ENCODE peak calls at places on chromosomes 4 and X, in ten cellular contexts. A is fibroblast of mammary gland, P is pancreas, F is HCT116, Y is mammary epithelial cell, T is cardiac muscle cell, L is GM06990, Q is heart right ventricle, U is HL-60, X is neural progenitor cell. S is an unnamed sample.

GRCh38 chr4:43224591-43224990 is 332.1 kb downstream of the GRXCR1 start:
- DNase-seq in A (peak), P (no peak), F (no peak), Y (no peak), T (peak), L (no peak), Q (no peak), U (peak), X (no peak), S (no peak)

GRCh38 chrX:110759785-110760184 is 35.8 kb downstream of the CHRDL1 start:
- DNase-seq in A (peak), P (no peak), F (no peak), Y (peak), T (no peak), L (no peak), Q (no peak), U (no peak), X (no peak), S (no peak)

GRCh38 chrX:120380699-120381098 is 18.8 kb downstream of the ATP1B4 start:
- DNase-seq in A (peak), P (no peak), F (peak), Y (peak), T (no peak), L (no peak), Q (no peak), U (peak), X (peak), S (no peak)

GRCh38 chrX:24169211-24169610 is 19.7 kb downstream of the ZFX start:
- DNase-seq in A (peak), P (no peak), F (no peak), Y (no peak), T (no peak), L (no peak), Q (no peak), U (peak), X (no peak), S (no peak)

GRCh38 chr4:139860435-139861024 is 194.9 kb downstream of the MGST2 start:
- DNase-seq in A (no peak), P (no peak), F (no peak), Y (no peak), T (no peak), L (peak), Q (no peak), U (no peak), X (no peak), S (no peak)

GRCh38 chrX:56765816-56766553 is 36.9 kb downstream of the NBDY start:
- DNase-seq in A (peak), P (no peak), F (no peak), Y (no peak), T (peak), L (no peak), Q (no peak), U (peak), X (no peak), S (no peak)

GRCh38 chr4:39410415-39410814 is 3.7 kb downstream of the KLB start:
- DNase-seq in A (peak), P (no peak), F (no peak), Y (no peak), T (peak), L (no peak), Q (no peak), U (no peak), X (no peak), S (no peak)

GRCh38 chr4:184695178-184695896 is 38.6 kb downstream of the CENPU start:
- DNase-seq in A (no peak), P (no peak), F (no peak), Y (peak), T (peak), L (no peak), Q (no peak), U (no peak), X (no peak), S (no peak)

GRCh38 chr4:108010167-108010566 is 20.5 kb downstream of the HADH start:
- DNase-seq in A (peak), P (no peak), F (no peak), Y (no peak), T (no peak), L (no peak), Q (no peak), U (no peak), X (no peak), S (no peak)

GRCh38 chrX:114626323-114626722 is 42.4 kb downstream of the HTR2C start:
- DNase-seq in A (peak), P (no peak), F (no peak), Y (peak), T (peak), L (no peak), Q (no peak), U (no peak), X (peak), S (no peak)

GRCh38 chrX:130118941-130119640 is 8.8 kb upstream of the ELF4 start:
- DNase-seq in A (peak), P (no peak), F (no peak), Y (peak), T (peak), L (no peak), Q (no peak), U (no peak), X (no peak), S (no peak)

GRCh38 chr4:75135068-75135825 is 202.3 kb downstream of the PARM1 start:
- DNase-seq in A (no peak), P (no peak), F (no peak), Y (no peak), T (no peak), L (peak), Q (no peak), U (no peak), X (no peak), S (no peak)

GRCh38 chr4:159045321-159045720 is 57.6 kb upstream of the RAPGEF2 start:
- DNase-seq in A (no peak), P (no peak), F (no peak), Y (no peak), T (no peak), L (no peak), Q (no peak), U (no peak), X (peak), S (no peak)

GRCh38 chr4:69878250-69878649 is 18.3 kb upstream of the SULT1E1 start:
- DNase-seq in A (no peak), P (no peak), F (no peak), Y (no peak), T (peak), L (no peak), Q (no peak), U (no peak), X (no peak), S (no peak)

GRCh38 chrX:100928660-100929613 is at the start of gene XKRX:
- DNase-seq in A (peak), P (peak), F (peak), Y (peak), T (peak), L (peak), Q (peak), U (no peak), X (peak), S (no peak)

GRCh38 chr4:75831856-75832405 is 70.3 kb downstream of the PPEF2 start:
- DNase-seq in A (no peak), P (no peak), F (no peak), Y (no peak), T (no peak), L (no peak), Q (no peak), U (peak), X (peak), S (no peak)

GRCh38 chrX:19758536-19758935 is 128.9 kb downstream of the SH3KBP1 start:
- DNase-seq in A (no peak), P (no peak), F (no peak), Y (no peak), T (no peak), L (peak), Q (no peak), U (peak), X (no peak), S (no peak)

GRCh38 chr4:158193171-158193749 is 17.0 kb upstream of the TMEM144 start:
- DNase-seq in A (peak), P (no peak), F (peak), Y (no peak), T (peak), L (no peak), Q (no peak), U (no peak), X (peak), S (no peak)

GRCh38 chr4:112916868-112917267 is 132.6 kb upstream of the ANK2 start:
- DNase-seq in A (no peak), P (no peak), F (no peak), Y (no peak), T (peak), L (no peak), Q (no peak), U (no peak), X (no peak), S (no peak)

GRCh38 chrX:153935326-153935851 is 552 bp upstream of the NAA10 start:
- DNase-seq in A (no peak), P (no peak), F (no peak), Y (no peak), T (no peak), L (no peak), Q (no peak), U (no peak), X (peak), S (no peak)

GRCh38 chr4:184191267-184191666 is 26.4 kb downstream of the ENPP6 start:
- DNase-seq in A (no peak), P (no peak), F (no peak), Y (no peak), T (no peak), L (no peak), Q (no peak), U (no peak), X (no peak), S (no peak)

GRCh38 chr4:4488405-4489404 is 53.1 kb downstream of the STX18 start:
- DNase-seq in A (peak), P (no peak), F (peak), Y (peak), T (peak), L (peak), Q (peak), U (peak), X (peak), S (peak)

GRCh38 chr4:54525602-54526001 is 132.2 kb upstream of the KIT start:
- DNase-seq in A (peak), P (no peak), F (no peak), Y (peak), T (peak), L (no peak), Q (no peak), U (no peak), X (no peak), S (no peak)

GRCh38 chr4:24102621-24103020 is 212.8 kb upstream of the PPARGC1A start:
- DNase-seq in A (no peak), P (no peak), F (no peak), Y (no peak), T (no peak), L (no peak), Q (no peak), U (no peak), X (no peak), S (no peak)

GRCh38 chrX:2342281-2342688 is 158.5 kb downstream of the DHRSX start:
- DNase-seq in A (no peak), P (no peak), F (no peak), Y (peak), T (peak), L (no peak), Q (peak), U (no peak), X (no peak), S (no peak)

GRCh38 chrX:1462596-1463251 is 10.0 kb upstream of the ASMTL start:
- DNase-seq in A (peak), P (no peak), F (no peak), Y (no peak), T (peak), L (no peak), Q (no peak), U (peak), X (no peak), S (no peak)

GRCh38 chr4:100286601-100287000 is 96.3 kb upstream of the DDIT4L start:
- DNase-seq in A (no peak), P (no peak), F (no peak), Y (no peak), T (no peak), L (no peak), Q (no peak), U (no peak), X (peak), S (no peak)

GRCh38 chr4:184417802-184418511 is 56.4 kb downstream of the IRF2 start:
- DNase-seq in A (peak), P (no peak), F (peak), Y (peak), T (peak), L (peak), Q (no peak), U (no peak), X (no peak), S (no peak)

GRCh38 chr4:184843984-184844554 is 18.3 kb upstream of the ACSL1 start:
- DNase-seq in A (no peak), P (no peak), F (no peak), Y (no peak), T (peak), L (no peak), Q (no peak), U (no peak), X (no peak), S (no peak)

GRCh38 chr4:180054291-180054690 is 2188.9 kb upstream of the TENM3 start:
- DNase-seq in A (no peak), P (no peak), F (no peak), Y (no peak), T (no peak), L (no peak), Q (no peak), U (no peak), X (no peak), S (no peak)

GRCh38 chr4:187141101-187141500 is 417.4 kb upstream of the FAT1 start:
- DNase-seq in A (no peak), P (no peak), F (no peak), Y (peak), T (no peak), L (no peak), Q (no peak), U (no peak), X (no peak), S (no peak)

GRCh38 chrX:357693-358471 is 28.8 kb downstream of the PPP2R3B start:
- DNase-seq in A (peak), P (no peak), F (no peak), Y (no peak), T (peak), L (no peak), Q (no peak), U (no peak), X (no peak), S (no peak)

GRCh38 chr4:154741877-154742851 is 1.6 kb upstream of the LRAT start:
- DNase-seq in A (no peak), P (peak), F (no peak), Y (no peak), T (peak), L (no peak), Q (no peak), U (no peak), X (peak), S (no peak)

GRCh38 chrX:74119016-74119910 is 184.7 kb upstream of the ZCCHC13 start:
- DNase-seq in A (peak), P (no peak), F (peak), Y (peak), T (peak), L (no peak), Q (no peak), U (peak), X (no peak), S (no peak)

GRCh38 chrX:109889289-109890006 is 113.5 kb upstream of the TMEM164 start:
- DNase-seq in A (peak), P (no peak), F (no peak), Y (no peak), T (peak), L (no peak), Q (no peak), U (peak), X (peak), S (peak)

GRCh38 chr4:33411182-33411581 is 2691.0 kb downstream of the PCDH7 start:
- DNase-seq in A (peak), P (no peak), F (peak), Y (no peak), T (peak), L (no peak), Q (no peak), U (peak), X (no peak), S (no peak)

GRCh38 chr4:165404696-165405095 is 25.9 kb downstream of the CPE start:
- DNase-seq in A (no peak), P (no peak), F (no peak), Y (no peak), T (no peak), L (no peak), Q (no peak), U (no peak), X (no peak), S (no peak)

GRCh38 chr4:146292508-146292907 is 78.2 kb downstream of the REELD1 start:
- DNase-seq in A (no peak), P (no peak), F (no peak), Y (no peak), T (no peak), L (no peak), Q (no peak), U (no peak), X (no peak), S (no peak)

DNA sequence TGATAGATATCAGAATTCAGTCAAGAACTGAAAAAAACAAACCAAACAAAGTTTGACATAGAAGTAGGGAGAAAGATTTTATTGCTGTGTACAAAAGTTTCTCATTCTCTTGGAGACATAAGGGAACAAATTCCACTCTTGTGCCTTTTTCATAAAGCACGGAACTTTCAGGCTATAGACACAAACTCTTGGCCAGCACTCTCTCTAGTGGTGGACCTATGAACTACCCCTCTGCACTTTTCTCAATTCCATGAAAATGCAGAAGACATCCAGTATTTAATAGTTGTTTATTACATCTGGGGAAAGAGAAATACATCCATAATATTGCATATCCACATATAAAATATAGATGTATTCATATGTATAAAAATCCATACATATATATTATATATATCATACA is 291.6 kb upstream of the HS3ST1 start:
- DNase-seq in A (peak), P (no peak), F (no peak), Y (peak), T (peak), L (no peak), Q (no peak), U (no peak), X (peak), S (no peak)
- TF ChIP-seq CTCF in A (peak), P (peak), F (peak), Y (peak), T (peak), L (peak), Q (peak), U (peak), X (peak), S (peak)

DNA sequence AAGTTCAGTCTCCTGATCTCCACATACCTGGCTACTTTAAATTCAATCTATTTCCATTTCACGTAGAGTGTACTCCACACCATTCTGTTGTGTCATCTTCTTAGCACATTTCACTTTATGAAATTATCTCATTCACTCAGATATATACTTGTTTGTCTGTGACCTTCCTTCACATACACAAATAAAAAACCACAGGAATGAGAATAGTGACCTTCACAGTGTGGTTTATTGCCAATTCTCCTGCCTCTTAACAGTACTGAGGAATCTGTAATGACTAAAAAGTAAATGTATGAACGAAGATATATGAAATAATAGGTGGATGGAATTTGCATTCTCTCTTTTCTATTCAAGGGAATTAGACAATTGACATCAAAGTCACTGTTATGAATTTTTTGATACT is 183.9 kb upstream of the PCDH7 start:
- DNase-seq in A (no peak), P (no peak), F (no peak), Y (no peak), T (peak), L (no peak), Q (no peak), U (no peak), X (no peak), S (no peak)
- H3K4me3 ChIP-seq in A (no peak), P (no peak), F (no peak), Y (no peak), T (no peak), L (no peak), Q (no peak), U (no peak), X (no peak), S (no peak)

DNA sequence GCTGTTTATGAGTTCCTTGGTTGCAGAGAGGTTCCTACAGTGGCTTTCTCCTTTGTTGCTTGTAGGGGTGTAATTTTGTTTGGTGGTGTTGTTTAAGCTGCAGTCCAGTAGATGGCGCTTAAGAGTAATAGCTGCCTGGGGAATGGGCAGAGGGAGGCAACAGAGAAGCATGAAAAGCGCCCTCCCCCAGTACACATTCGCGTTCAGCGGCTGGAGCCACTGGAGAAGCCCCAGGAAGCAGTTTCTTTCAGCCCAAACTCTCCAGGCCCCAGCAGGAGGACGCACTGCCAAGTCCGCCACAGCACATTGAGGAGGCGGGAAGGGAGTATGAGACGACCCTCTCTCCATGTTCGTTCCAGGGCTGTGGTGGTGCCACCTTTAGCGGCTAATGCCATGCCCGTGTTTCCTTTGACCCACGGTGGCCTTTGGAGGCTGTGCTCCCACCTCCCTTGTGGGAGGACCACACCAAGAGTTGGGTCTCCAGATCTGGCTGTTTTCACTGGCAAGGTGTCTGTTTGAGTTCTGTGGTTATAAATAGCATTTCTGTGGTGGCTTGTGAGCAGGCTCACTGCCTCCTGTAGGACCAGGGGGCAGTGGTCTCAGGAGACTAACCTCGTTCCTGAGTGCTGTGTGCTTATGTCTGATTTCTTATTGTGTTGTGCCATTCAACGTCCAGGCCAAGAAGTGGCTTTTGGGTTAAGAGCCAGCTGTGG is 252.3 kb downstream of the ARHGAP10 start:
- DNase-seq in A (peak), P (no peak), F (peak), Y (peak), T (peak), L (peak), Q (no peak), U (peak), X (peak), S (no peak)
- TF ChIP-seq CTCF in A (peak), P (peak), F (peak), Y (peak), T (peak), L (peak), Q (peak), U (peak), X (peak), S (peak)

DNA sequence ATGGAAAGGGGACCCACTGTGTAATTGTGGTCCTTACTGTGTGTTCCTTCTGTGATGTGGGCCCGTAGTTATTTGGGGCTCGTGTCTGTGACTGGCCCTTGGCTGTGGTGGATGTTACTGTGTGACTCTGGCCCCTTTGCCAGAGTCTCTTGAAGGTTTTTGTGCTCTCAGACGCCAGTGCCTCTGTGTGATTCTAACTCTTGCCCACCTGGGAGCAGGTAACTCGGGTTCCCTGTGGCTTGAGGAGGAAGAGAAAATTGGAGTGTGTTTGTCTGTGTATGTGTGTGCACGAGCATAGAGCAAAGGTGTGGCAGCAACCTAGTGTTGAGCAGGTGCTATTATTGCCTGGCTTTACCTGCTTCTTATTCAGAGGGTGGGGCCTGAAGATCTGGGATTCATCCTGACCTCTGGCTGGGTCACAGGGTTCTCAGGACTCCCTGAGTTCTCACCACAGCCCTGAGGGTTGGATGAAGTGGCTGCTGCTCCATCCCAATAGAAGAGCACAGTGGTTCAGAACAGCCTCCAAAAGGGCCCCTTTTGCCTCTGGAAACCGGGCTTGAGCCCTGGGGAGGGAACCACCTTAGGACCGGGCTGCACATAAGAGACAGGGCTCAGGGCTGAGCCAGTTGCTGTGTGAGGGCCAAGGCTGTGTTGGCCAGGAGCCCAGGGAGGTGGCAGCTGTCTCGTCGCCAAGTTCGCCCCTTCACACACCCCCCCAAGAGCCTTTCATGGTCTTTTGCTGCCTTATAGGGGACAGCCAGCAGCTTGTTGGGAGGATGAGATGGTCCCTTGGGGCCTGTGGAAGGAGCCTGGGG is 1.3 kb downstream of the RBM10 start:
- DNase-seq in A (no peak), P (peak), F (no peak), Y (no peak), T (no peak), L (no peak), Q (no peak), U (no peak), X (no peak), S (no peak)
- H3K4me3 ChIP-seq in A (peak), P (peak), F (peak), Y (peak), T (peak), L (peak), Q (peak), U (peak), X (peak), S (peak)